ENCODE peak calls at places on chromosomes 5 and 9, in six cellular contexts. L, N, M, G, P and E are unnamed samples.

GRCh38 chr5:109345699-109346098 is 64.1 kb downstream of the PJA2 start:
- DNase-seq in L (no peak), N (no peak), M (no peak), G (no peak), P (no peak), E (no peak)

GRCh38 chr5:891837-892389 is 688 bp downstream of the BRD9 start:
- DNase-seq in L (peak), N (no peak), M (no peak), G (no peak), P (peak), E (peak)

GRCh38 chr5:147906326-147907095 is at the start of gene C5orf46:
- DNase-seq in L (peak), N (peak), M (no peak), G (no peak), P (peak), E (no peak)

GRCh38 chr5:99104538-99105132 is 175.8 kb upstream of the CHD1 start:
- DNase-seq in L (peak), N (peak), M (peak), G (peak), P (peak), E (peak)

GRCh38 chr5:102682102-102682647 is 72.9 kb upstream of the PAM start:
- DNase-seq in L (no peak), N (no peak), M (no peak), G (no peak), P (peak), E (no peak)

GRCh38 chr9:4982720-4983482 is 2.2 kb upstream of the JAK2 start:
- DNase-seq in L (no peak), N (no peak), M (no peak), G (no peak), P (no peak), E (no peak)

GRCh38 chr5:135609981-135610380 is 31.2 kb upstream of the CXCL14 start:
- DNase-seq in L (no peak), N (no peak), M (no peak), G (no peak), P (no peak), E (no peak)

GRCh38 chr5:19616821-19617220 is 371.2 kb downstream of the CDH18 start:
- DNase-seq in L (no peak), N (peak), M (no peak), G (no peak), P (no peak), E (no peak)

GRCh38 chr9:82031538-82032280 is 43.1 kb downstream of the SPATA31D1 start:
- DNase-seq in L (peak), N (peak), M (peak), G (no peak), P (peak), E (no peak)

GRCh38 chr9:106287108-106287631 is 575.8 kb upstream of the ZNF462 start:
- DNase-seq in L (no peak), N (no peak), M (no peak), G (no peak), P (no peak), E (no peak)

GRCh38 chr9:128341435-128341849 is 1.1 kb downstream of the SLC27A4 start:
- DNase-seq in L (peak), N (peak), M (peak), G (peak), P (peak), E (peak)

GRCh38 chr9:128342971-128343680 is 2.8 kb downstream of the SLC27A4 start:
- DNase-seq in L (no peak), N (no peak), M (no peak), G (no peak), P (no peak), E (no peak)

GRCh38 chr9:128337972-128338371 is 2.4 kb upstream of the SLC27A4 start:
- DNase-seq in L (no peak), N (no peak), M (no peak), G (peak), P (no peak), E (no peak)

GRCh38 chr9:128339761-128340690 is at the start of gene SLC27A4:
- DNase-seq in L (peak), N (peak), M (peak), G (peak), P (peak), E (peak)

GRCh38 chr9:128340691-128341434 is 536 bp downstream of the SLC27A4 start:
- DNase-seq in L (no peak), N (no peak), M (no peak), G (no peak), P (no peak), E (peak)
- H3K4me2 ChIP-seq in L (peak), N (peak), M (peak), G (peak), P (peak), E (peak)

GRCh38 chr9:130471411-130472183 is 26.8 kb downstream of the ASS1 start:
- DNase-seq in L (no peak), N (no peak), M (no peak), G (no peak), P (no peak), E (no peak)
- H3K4me2 ChIP-seq in L (no peak), N (no peak), M (no peak), G (no peak), P (no peak), E (no peak)

GRCh38 chr5:141889282-141889871 is 11.2 kb upstream of the PCDH1 start:
- DNase-seq in L (no peak), N (no peak), M (peak), G (no peak), P (peak), E (peak)
- H3K4me2 ChIP-seq in L (no peak), N (no peak), M (no peak), G (no peak), P (no peak), E (no peak)

DNA sequence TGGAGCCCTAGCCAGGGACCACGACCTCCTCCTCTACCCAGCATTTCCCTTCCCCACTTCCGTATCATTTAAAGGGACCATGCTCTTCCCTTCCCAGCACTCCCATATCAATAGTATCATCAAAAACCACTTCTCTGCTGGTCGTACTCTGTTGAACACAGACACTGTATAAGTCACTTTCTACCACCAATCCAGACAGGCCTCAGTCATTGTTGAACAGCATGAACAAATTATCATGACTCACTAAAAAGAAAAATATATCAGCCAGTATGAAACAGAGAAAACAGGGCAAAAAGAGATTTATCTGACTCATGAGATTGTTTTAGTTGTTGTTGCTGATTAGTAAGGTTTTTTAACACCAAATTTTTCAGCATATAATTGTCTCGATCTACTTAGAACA is 89.8 kb downstream of the CDKN2A start:
- DNase-seq in L (peak), N (peak), M (no peak), G (no peak), P (no peak), E (no peak)
- H3K4me2 ChIP-seq in L (no peak), N (peak), M (no peak), G (no peak), P (no peak), E (no peak)

DNA sequence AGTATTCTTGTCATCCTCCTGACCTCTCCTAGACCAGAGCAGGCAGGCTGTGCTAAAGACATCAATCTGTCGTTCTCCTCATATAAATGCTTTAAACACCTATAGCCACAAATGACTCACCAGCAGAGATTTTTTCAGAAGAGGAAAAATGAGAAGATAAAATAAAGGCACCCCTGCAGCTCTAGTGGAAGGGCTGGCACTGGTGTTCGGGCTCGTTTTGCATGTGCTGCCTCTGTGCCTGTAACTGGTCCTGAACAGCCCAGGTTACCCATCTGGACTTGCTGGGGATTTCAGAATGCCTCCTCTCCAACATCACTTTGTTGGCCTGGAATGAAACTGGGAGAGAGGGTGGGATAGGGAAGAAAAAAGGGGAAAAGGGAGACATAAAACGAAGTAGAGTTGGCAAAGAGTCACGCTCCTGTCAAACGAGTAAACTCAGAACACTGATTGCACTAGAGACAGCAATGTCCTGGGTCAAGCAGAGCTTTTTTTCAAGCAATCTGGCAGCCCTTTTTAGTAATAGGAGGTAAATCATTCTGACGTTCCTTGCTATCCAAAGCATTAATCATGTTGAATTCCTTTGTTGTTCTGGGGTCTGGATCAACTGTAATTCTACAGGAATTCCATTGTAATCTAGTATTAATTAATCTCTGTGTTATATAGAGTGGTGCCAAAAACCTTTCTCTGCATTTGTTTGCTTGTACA is 195.6 kb upstream of the CLINT1 start:
- DNase-seq in L (no peak), N (peak), M (no peak), G (no peak), P (peak), E (no peak)
- H3K4me2 ChIP-seq in L (no peak), N (peak), M (no peak), G (no peak), P (no peak), E (no peak)